ENCODE peak calls at places on chromosomes 11 and 22, in four cellular contexts. One of them, this sample, is unnamed.
A peak's percentile ranks its signal among the peaks of the same experiment; 100 is the strongest.

GRCh38 chr22:31728857-31729256 is 21.1 kb downstream of the PRR14L start:
- DNase-seq in brain microvascular endothelial cell: no peak
- DNase-seq in midbrain: no peak
- DNase-seq in NCI-H2081 treated with DMSO at 0.1 percent for 48 hours: no peak
- DNase-seq in this sample: no peak

GRCh38 chr11:125270711-125271110 is 106.2 kb downstream of the PKNOX2 start:
- DNase-seq in NCI-H2081 treated with DMSO at 0.1 percent for 48 hours: no peak
- DNase-seq in brain microvascular endothelial cell: peak; percentile 30
- DNase-seq in midbrain: no peak
- DNase-seq in this sample: no peak

GRCh38 chr22:36244522-36245391 is 5.4 kb upstream of the APOL2 start:
- DNase-seq in midbrain: no peak
- DNase-seq in brain microvascular endothelial cell: no peak
- DNase-seq in NCI-H2081 treated with DMSO at 0.1 percent for 48 hours: no peak
- DNase-seq in this sample: no peak

GRCh38 chr11:43706631-43707030 is 26.1 kb downstream of the HSD17B12 start:
- DNase-seq in midbrain: no peak
- DNase-seq in brain microvascular endothelial cell: no peak
- DNase-seq in NCI-H2081 treated with DMSO at 0.1 percent for 48 hours: no peak
- DNase-seq in this sample: no peak

GRCh38 chr11:118415739-118416068 is 14.3 kb downstream of the ATP5MG start:
- DNase-seq in brain microvascular endothelial cell: peak; percentile 95
- DNase-seq in midbrain: no peak
- DNase-seq in NCI-H2081 treated with DMSO at 0.1 percent for 48 hours: no peak
- DNase-seq in this sample: peak; percentile 35

GRCh38 chr11:61496602-61497400 is 11.7 kb upstream of the LRRC10B start:
- DNase-seq in NCI-H2081 treated with DMSO at 0.1 percent for 48 hours: no peak
- DNase-seq in brain microvascular endothelial cell: no peak
- DNase-seq in midbrain: no peak
- DNase-seq in this sample: no peak

GRCh38 chr11:130786987-130787688 is 129.1 kb downstream of the SNX19 start:
- DNase-seq in brain microvascular endothelial cell: no peak
- DNase-seq in midbrain: no peak
- DNase-seq in NCI-H2081 treated with DMSO at 0.1 percent for 48 hours: no peak
- DNase-seq in this sample: no peak

GRCh38 chr22:39821008-39821407 is 72.6 kb downstream of the ENTHD1 start:
- DNase-seq in brain microvascular endothelial cell: no peak
- DNase-seq in NCI-H2081 treated with DMSO at 0.1 percent for 48 hours: no peak
- DNase-seq in midbrain: no peak
- DNase-seq in this sample: no peak

GRCh38 chr11:70763606-70764005 is 365.3 kb downstream of the CTTN start:
- DNase-seq in midbrain: no peak
- DNase-seq in brain microvascular endothelial cell: no peak
- DNase-seq in NCI-H2081 treated with DMSO at 0.1 percent for 48 hours: no peak
- DNase-seq in this sample: no peak

GRCh38 chr11:8086001-8086479 is 5.0 kb downstream of the TUB start:
- DNase-seq in NCI-H2081 treated with DMSO at 0.1 percent for 48 hours: peak; percentile 56
- DNase-seq in brain microvascular endothelial cell: no peak
- DNase-seq in midbrain: no peak
- DNase-seq in this sample: no peak

GRCh38 chr11:86575927-86576326 is 96.5 kb downstream of the ME3 start:
- DNase-seq in brain microvascular endothelial cell: no peak
- DNase-seq in NCI-H2081 treated with DMSO at 0.1 percent for 48 hours: no peak
- DNase-seq in midbrain: no peak
- DNase-seq in this sample: no peak

GRCh38 chr11:86735462-86736302 is 63.3 kb upstream of the ME3 start:
- DNase-seq in NCI-H2081 treated with DMSO at 0.1 percent for 48 hours: no peak
- DNase-seq in brain microvascular endothelial cell: peak; percentile 55
- DNase-seq in midbrain: no peak
- DNase-seq in this sample: no peak

GRCh38 chr22:26401726-26402125 is 27.3 kb upstream of the ASPHD2 start:
- DNase-seq in midbrain: no peak
- DNase-seq in NCI-H2081 treated with DMSO at 0.1 percent for 48 hours: no peak
- DNase-seq in brain microvascular endothelial cell: no peak
- DNase-seq in this sample: peak; percentile 20

GRCh38 chr11:2932850-2933251 is 3.6 kb upstream of the PHLDA2 start:
- DNase-seq in midbrain: no peak
- DNase-seq in brain microvascular endothelial cell: peak; percentile 61
- DNase-seq in NCI-H2081 treated with DMSO at 0.1 percent for 48 hours: no peak
- DNase-seq in this sample: peak; percentile 31

GRCh38 chr11:119661226-119661625 is 67.8 kb downstream of the NECTIN1 start:
- DNase-seq in brain microvascular endothelial cell: no peak
- DNase-seq in NCI-H2081 treated with DMSO at 0.1 percent for 48 hours: no peak
- DNase-seq in midbrain: no peak
- DNase-seq in this sample: no peak

GRCh38 chr11:36600155-36600554 is 2.1 kb upstream of the RAG2 start:
- DNase-seq in NCI-H2081 treated with DMSO at 0.1 percent for 48 hours: no peak
- DNase-seq in brain microvascular endothelial cell: no peak
- DNase-seq in midbrain: no peak
- DNase-seq in this sample: no peak

GRCh38 chr22:26431151-26431995 is 2.3 kb downstream of the ASPHD2 start:
- DNase-seq in midbrain: no peak
- DNase-seq in NCI-H2081 treated with DMSO at 0.1 percent for 48 hours: no peak
- DNase-seq in brain microvascular endothelial cell: no peak
- DNase-seq in this sample: peak; percentile 32

GRCh38 chr11:36149538-36150242 is 139.5 kb downstream of the COMMD9 start:
- DNase-seq in NCI-H2081 treated with DMSO at 0.1 percent for 48 hours: no peak
- DNase-seq in brain microvascular endothelial cell: peak; percentile 99
- DNase-seq in midbrain: no peak
- DNase-seq in this sample: peak; percentile 15

GRCh38 chr11:123454060-123454651 is 24.1 kb downstream of the GRAMD1B start:
- DNase-seq in brain microvascular endothelial cell: peak; percentile 9
- DNase-seq in midbrain: no peak
- DNase-seq in NCI-H2081 treated with DMSO at 0.1 percent for 48 hours: no peak
- DNase-seq in this sample: peak; percentile 21

GRCh38 chr11:2924381-2924780 is 4.8 kb downstream of the PHLDA2 start:
- DNase-seq in brain microvascular endothelial cell: no peak
- DNase-seq in NCI-H2081 treated with DMSO at 0.1 percent for 48 hours: no peak
- DNase-seq in midbrain: no peak
- DNase-seq in this sample: no peak

This sample was measured in RPMI8226.